ENCODE peak calls at places on chromosomes 4 and X, in ten cellular contexts. Z is fibroblast of mammary gland, M is OCI-LY7, T is progenitor cell of endocrine pancreas, H is AG10803, O is esophagus squamous epithelium, C is H9, R is left ventricle myocardium inferior, P is GM20000, X is type B pancreatic cell. Q is an unnamed sample.

GRCh38 chr4:94011190-94011589 is 182.6 kb downstream of the ATOH1 start:
- DNase-seq in T (no peak), X (no peak), R (no peak), C (no peak), Z (no peak), O (no peak), H (no peak), P (no peak), M (no peak), Q (no peak)

GRCh38 chr4:182206916-182207315 is 36.3 kb upstream of the TENM3 start:
- DNase-seq in P (no peak), R (no peak), Z (peak), C (no peak), H (no peak), X (no peak), O (no peak), T (no peak), M (no peak), Q (no peak)

GRCh38 chr4:159413252-159413941 is 310.5 kb downstream of the RAPGEF2 start:
- DNase-seq in R (no peak), X (no peak), O (no peak), T (no peak), Z (peak), C (no peak), M (no peak), P (no peak), H (peak), Q (no peak)

GRCh38 chrX:111376897-111377601 is 34.9 kb downstream of the DCX start:
- DNase-seq in O (no peak), M (no peak), H (no peak), Z (no peak), X (no peak), P (no peak), C (peak), T (peak), R (no peak), Q (no peak)

GRCh38 chr4:159902648-159903047 is 799.8 kb downstream of the RAPGEF2 start:
- DNase-seq in R (no peak), M (no peak), H (no peak), P (no peak), T (no peak), Z (no peak), X (no peak), O (no peak), C (no peak), Q (no peak)

GRCh38 chrX:17247144-17247543 is 127.9 kb upstream of the NHS start:
- DNase-seq in C (no peak), M (no peak), H (no peak), R (no peak), P (no peak), Z (no peak), O (no peak), T (no peak), X (no peak), Q (no peak)

GRCh38 chrX:101655540-101655939 is 4.1 kb downstream of the ARMCX2 start:
- DNase-seq in C (no peak), O (no peak), T (no peak), M (no peak), P (no peak), X (no peak), R (no peak), Z (no peak), H (no peak), Q (no peak)

GRCh38 chrX:14896273-14896672 is 23.1 kb downstream of the MOSPD2 start:
- DNase-seq in X (no peak), P (no peak), H (no peak), R (no peak), O (no peak), Z (no peak), T (no peak), C (no peak), M (no peak), Q (no peak)

GRCh38 chr4:129394635-129395034 is 298.7 kb downstream of the C4orf33 start:
- DNase-seq in T (no peak), M (no peak), O (no peak), Z (no peak), X (no peak), P (no peak), R (no peak), H (no peak), C (no peak), Q (no peak)

GRCh38 chrX:71532078-71532752 is 689 bp upstream of the OGT start:
- DNase-seq in M (peak), T (no peak), C (no peak), R (no peak), O (no peak), P (no peak), H (peak), Z (peak), X (no peak), Q (peak)

GRCh38 chrX:17788439-17788838 is 51.1 kb downstream of the SCML1 start:
- DNase-seq in X (no peak), Z (peak), P (peak), O (no peak), M (peak), T (no peak), R (no peak), H (peak), C (peak), Q (no peak)

GRCh38 chr4:119656986-119657635 is 28.5 kb upstream of the PDE5A start:
- DNase-seq in T (no peak), C (no peak), M (no peak), P (no peak), Z (peak), R (no peak), H (peak), X (no peak), O (no peak), Q (no peak)

GRCh38 chrX:77572322-77572721 is 125.1 kb downstream of the FGF16 start:
- DNase-seq in C (no peak), Z (peak), M (no peak), T (no peak), H (peak), X (no peak), O (no peak), R (no peak), P (no peak), Q (no peak)

GRCh38 chr4:148065069-148065468 is 333.2 kb downstream of the ARHGAP10 start:
- DNase-seq in O (no peak), Z (peak), R (no peak), C (no peak), X (no peak), M (no peak), T (no peak), P (no peak), H (peak), Q (no peak)

GRCh38 chrX:46125139-46125538 is 420.1 kb downstream of the ZNF674 start:
- DNase-seq in O (no peak), H (peak), P (no peak), X (no peak), Z (peak), C (no peak), R (no peak), T (no peak), M (no peak), Q (no peak)

GRCh38 chr4:71113294-71113693 is 119.8 kb downstream of the DCK start:
- DNase-seq in P (no peak), R (no peak), M (peak), O (no peak), C (no peak), Z (no peak), T (no peak), H (no peak), X (no peak), Q (no peak)

GRCh38 chr4:176726803-176727202 is 65.9 kb downstream of the VEGFC start:
- DNase-seq in C (no peak), T (no peak), R (no peak), M (no peak), X (no peak), H (no peak), Z (peak), O (no peak), P (no peak), Q (no peak)

GRCh38 chrX:44621088-44621487 is 78.4 kb upstream of the FUNDC1 start:
- DNase-seq in X (no peak), M (no peak), P (no peak), T (no peak), H (no peak), R (no peak), O (no peak), C (no peak), Z (no peak), Q (no peak)

GRCh38 chrX:18026171-18026570 is 165.1 kb upstream of the RAI2 start:
- DNase-seq in P (no peak), Z (peak), O (no peak), H (no peak), X (no peak), C (no peak), M (no peak), R (no peak), T (no peak), Q (no peak)

GRCh38 chr4:2793920-2794706 is 1.2 kb downstream of the SH3BP2 start:
- DNase-seq in C (peak), Z (no peak), M (no peak), P (no peak), H (peak), T (no peak), R (peak), X (no peak), O (no peak), Q (no peak)

DNA sequence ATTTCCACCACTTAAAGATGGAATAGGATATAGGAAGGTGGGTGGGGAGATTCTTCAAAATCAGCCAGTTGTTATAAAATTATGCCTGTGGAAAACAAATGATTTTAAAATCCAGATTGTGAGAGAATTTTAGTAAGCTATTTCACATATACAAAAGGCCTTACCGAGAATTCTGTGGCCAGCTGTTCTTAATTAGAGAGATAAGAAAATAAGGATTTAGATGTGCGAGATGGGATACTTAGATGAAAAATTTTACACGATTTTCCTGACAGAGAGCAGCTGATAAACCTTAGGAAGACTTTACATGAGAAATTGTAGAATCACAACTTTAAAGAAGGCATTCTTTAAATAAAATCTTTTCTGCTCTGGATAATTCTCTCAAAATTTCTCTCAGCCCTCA is 94.5 kb upstream of the IQCM start:
- DNase-seq in M (no peak), C (no peak), O (no peak), X (no peak), H (peak), T (no peak), R (no peak), Z (peak), P (no peak), Q (no peak)
- TF ChIP-seq CTCF in M (no peak), C (no peak), O (no peak), X (no peak), H (no peak), T (no peak), R (no peak), Z (no peak), P (no peak), Q (no peak)

GRCh38 chrX:23317799-23318724 is 16.6 kb upstream of the PTCHD1 start:
- DNase-seq in Z (peak), M (peak), X (no peak), O (no peak), C (peak), H (peak), P (peak), T (peak), R (no peak), Q (peak)
- TF ChIP-seq CTCF in Z (peak), M (peak), X (peak), O (peak), C (peak), H (peak), P (peak), T (peak), R (peak), Q (no peak)

DNA sequence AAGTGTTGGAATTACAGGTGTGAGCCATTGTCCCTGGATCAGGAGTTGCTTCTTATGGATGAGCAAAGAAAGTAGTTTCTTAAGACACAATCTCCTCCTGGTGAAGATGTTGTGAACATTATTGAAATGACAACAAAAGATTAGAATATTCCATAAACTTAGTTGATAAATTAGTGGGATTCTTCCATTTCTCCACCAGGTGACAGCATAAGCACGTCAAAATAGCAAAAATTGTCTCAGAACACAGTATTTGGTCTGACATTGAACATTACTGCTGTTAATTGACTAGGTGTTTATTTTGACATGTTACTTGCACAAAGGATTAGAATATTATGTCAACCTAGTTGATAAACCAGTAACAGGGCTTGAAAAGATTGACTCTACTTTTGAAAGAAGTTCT is 21.6 kb downstream of the CLDN34 start:
- DNase-seq in T (no peak), M (peak), C (no peak), X (no peak), P (no peak), R (no peak), O (no peak), H (no peak), Z (peak), Q (no peak)
- TF ChIP-seq CTCF in T (peak), M (peak), C (peak), X (peak), P (no peak), R (peak), O (peak), H (peak), Z (peak), Q (no peak)

GRCh38 chrX:78595901-78596502 is 63.1 kb downstream of the RTL3 start:
- DNase-seq in H (peak), P (no peak), C (no peak), R (no peak), Z (peak), O (no peak), M (peak), T (no peak), X (no peak), Q (no peak)
- TF ChIP-seq CTCF in H (peak), P (no peak), C (peak), R (no peak), Z (peak), O (no peak), M (peak), T (peak), X (peak), Q (no peak)

Q was measured in natural killer cell.